ENCODE peak calls at places on chromosomes 12 and 14, in four cellular contexts. One of them, this sample, is unnamed.

GRCh38 chr14:79911762-79912161 is 299.5 kb downstream of the DIO2 start:
- DNase-seq in GM12878: no peak
- DNase-seq in cardiac fibroblast: no peak
- DNase-seq in astrocyte of the cerebellum: no peak
- DNase-seq in this sample: no peak

GRCh38 chr14:51240804-51241380 is 845 bp downstream of the TMX1 start:
- DNase-seq in GM12878: no peak
- DNase-seq in cardiac fibroblast: no peak
- DNase-seq in astrocyte of the cerebellum: no peak
- DNase-seq in this sample: no peak

GRCh38 chr14:52789118-52789517 is 2.3 kb downstream of the GNPNAT1 start:
- DNase-seq in GM12878: no peak
- DNase-seq in cardiac fibroblast: no peak
- DNase-seq in astrocyte of the cerebellum: no peak
- DNase-seq in this sample: no peak

GRCh38 chr12:31874961-31875608 is 84.1 kb upstream of the RESF1 start:
- DNase-seq in GM12878: no peak
- DNase-seq in cardiac fibroblast: peak; percentile 97
- DNase-seq in astrocyte of the cerebellum: no peak
- DNase-seq in this sample: peak; percentile 69

GRCh38 chr14:86141966-86142365 is 612.0 kb downstream of the FLRT2 start:
- DNase-seq in GM12878: no peak
- DNase-seq in cardiac fibroblast: no peak
- DNase-seq in astrocyte of the cerebellum: no peak
- DNase-seq in this sample: no peak

GRCh38 chr12:57340104-57340503 is 89.1 kb upstream of the STAC3 start:
- DNase-seq in GM12878: no peak
- DNase-seq in cardiac fibroblast: peak; percentile 69
- DNase-seq in astrocyte of the cerebellum: peak; percentile 82
- DNase-seq in this sample: no peak

GRCh38 chr14:75310295-75311059 is 31.8 kb downstream of the FOS start:
- DNase-seq in GM12878: no peak
- DNase-seq in cardiac fibroblast: peak; percentile 94
- DNase-seq in astrocyte of the cerebellum: peak; percentile 85
- DNase-seq in this sample: no peak

GRCh38 chr14:102056694-102057442 is 30.0 kb downstream of the HSP90AA1 start:
- DNase-seq in GM12878: no peak
- DNase-seq in cardiac fibroblast: no peak
- DNase-seq in astrocyte of the cerebellum: no peak
- DNase-seq in this sample: no peak

GRCh38 chr12:106051853-106052531 is 86.8 kb downstream of the NUAK1 start:
- DNase-seq in GM12878: no peak
- DNase-seq in cardiac fibroblast: no peak
- DNase-seq in astrocyte of the cerebellum: no peak
- DNase-seq in this sample: no peak

GRCh38 chr14:95577875-95578274 is 43.0 kb downstream of the GLRX5 start:
- DNase-seq in GM12878: no peak
- DNase-seq in cardiac fibroblast: no peak
- DNase-seq in astrocyte of the cerebellum: no peak
- DNase-seq in this sample: peak; percentile 21

GRCh38 chr14:58455593-58456265 is 28.2 kb downstream of the KIAA0586 start:
- DNase-seq in GM12878: no peak
- DNase-seq in cardiac fibroblast: peak; percentile 18
- DNase-seq in astrocyte of the cerebellum: no peak
- DNase-seq in this sample: no peak

GRCh38 chr12:93789767-93790166 is 112.6 kb downstream of the CRADD start:
- DNase-seq in GM12878: no peak
- DNase-seq in cardiac fibroblast: no peak
- DNase-seq in astrocyte of the cerebellum: no peak
- DNase-seq in this sample: no peak
- TF ChIP-seq CTCF in GM12878: no peak
- TF ChIP-seq CTCF in cardiac fibroblast: no peak
- TF ChIP-seq CTCF in astrocyte of the cerebellum: no peak
- TF ChIP-seq CTCF in this sample: no peak

GRCh38 chr12:52442600-52443061 is 8.5 kb upstream of the KRT75 start:
- DNase-seq in GM12878: no peak
- DNase-seq in cardiac fibroblast: peak; percentile 90
- DNase-seq in astrocyte of the cerebellum: peak; percentile 65
- DNase-seq in this sample: no peak
- TF ChIP-seq CTCF in GM12878: no peak
- TF ChIP-seq CTCF in cardiac fibroblast: peak; percentile 31
- TF ChIP-seq CTCF in astrocyte of the cerebellum: peak; percentile 22
- TF ChIP-seq CTCF in this sample: no peak

GRCh38 chr12:6613776-6614512 is 6.8 kb upstream of the CHD4 start:
- DNase-seq in GM12878: no peak
- DNase-seq in cardiac fibroblast: peak; percentile 98
- DNase-seq in astrocyte of the cerebellum: peak; percentile 89
- DNase-seq in this sample: peak; percentile 76
- TF ChIP-seq CTCF in GM12878: peak; percentile 20
- TF ChIP-seq CTCF in cardiac fibroblast: no peak
- TF ChIP-seq CTCF in astrocyte of the cerebellum: peak; percentile 10
- TF ChIP-seq CTCF in this sample: peak; percentile 11

GRCh38 chr12:4899361-4899760 is 10.3 kb upstream of the KCNA1 start:
- DNase-seq in GM12878: no peak
- DNase-seq in cardiac fibroblast: no peak
- DNase-seq in astrocyte of the cerebellum: no peak
- DNase-seq in this sample: peak; percentile 39
- TF ChIP-seq CTCF in GM12878: peak; percentile 46
- TF ChIP-seq CTCF in cardiac fibroblast: no peak
- TF ChIP-seq CTCF in astrocyte of the cerebellum: peak; percentile 52
- TF ChIP-seq CTCF in this sample: peak; percentile 7

GRCh38 chr12:104288635-104289258 is 14.8 kb upstream of the EID3 start:
- DNase-seq in GM12878: peak; percentile 65
- DNase-seq in cardiac fibroblast: peak; percentile 82
- DNase-seq in astrocyte of the cerebellum: no peak
- DNase-seq in this sample: peak; percentile 89
- TF ChIP-seq CTCF in GM12878: peak; percentile 33
- TF ChIP-seq CTCF in cardiac fibroblast: no peak
- TF ChIP-seq CTCF in astrocyte of the cerebellum: no peak
- TF ChIP-seq CTCF in this sample: no peak

GRCh38 chr12:19739195-19739776 is 300.0 kb downstream of the AEBP2 start:
- DNase-seq in GM12878: peak; percentile 16
- DNase-seq in cardiac fibroblast: peak; percentile 88
- DNase-seq in astrocyte of the cerebellum: peak; percentile 78
- DNase-seq in this sample: peak; percentile 36
- TF ChIP-seq CTCF in GM12878: peak; percentile 62
- TF ChIP-seq CTCF in cardiac fibroblast: peak; percentile 52
- TF ChIP-seq CTCF in astrocyte of the cerebellum: peak; percentile 47
- TF ChIP-seq CTCF in this sample: peak; percentile 57

GRCh38 chr12:52213541-52214420 is 19.3 kb upstream of the KRT7 start:
- DNase-seq in GM12878: no peak
- DNase-seq in cardiac fibroblast: peak; percentile 79
- DNase-seq in astrocyte of the cerebellum: peak; percentile 42
- DNase-seq in this sample: peak; percentile 71

GRCh38 chr12:52212701-52213540 is 20.1 kb upstream of the KRT7 start:
- DNase-seq in GM12878: no peak
- DNase-seq in cardiac fibroblast: no peak
- DNase-seq in astrocyte of the cerebellum: no peak
- DNase-seq in this sample: no peak

GRCh38 chr12:52216107-52216506 is 16.9 kb upstream of the KRT7 start:
- DNase-seq in GM12878: no peak
- DNase-seq in cardiac fibroblast: peak; percentile 17
- DNase-seq in astrocyte of the cerebellum: no peak
- DNase-seq in this sample: no peak

GRCh38 chr12:52215587-52216031 is 17.4 kb upstream of the KRT7 start:
- DNase-seq in GM12878: no peak
- DNase-seq in cardiac fibroblast: peak; percentile 70
- DNase-seq in astrocyte of the cerebellum: no peak
- DNase-seq in this sample: no peak

DNA sequence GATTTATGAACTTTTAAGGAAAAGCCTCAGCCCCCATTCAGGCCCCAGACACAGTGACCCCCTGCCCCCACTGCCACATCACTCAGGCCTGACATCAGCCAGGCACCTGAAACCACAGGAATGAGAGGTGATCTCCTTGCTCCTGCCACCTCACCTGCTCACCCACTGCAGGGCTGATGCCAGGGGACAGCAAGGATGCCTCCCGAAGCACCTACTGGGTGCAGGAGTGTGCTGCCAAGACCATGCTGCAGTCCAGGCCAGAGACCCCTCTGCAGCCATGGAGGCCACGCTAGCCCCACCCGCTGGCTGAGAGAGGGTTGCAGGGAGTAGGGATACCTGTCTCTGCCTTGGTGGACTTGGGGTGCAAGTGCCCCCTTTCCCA is 18.6 kb upstream of the KRT7 start:
- DNase-seq in GM12878: no peak
- DNase-seq in cardiac fibroblast: no peak
- DNase-seq in astrocyte of the cerebellum: no peak
- DNase-seq in this sample: no peak
- TF ChIP-seq CTCF in GM12878: peak; percentile 26
- TF ChIP-seq CTCF in cardiac fibroblast: no peak
- TF ChIP-seq CTCF in astrocyte of the cerebellum: peak; percentile 54
- TF ChIP-seq CTCF in this sample: peak; percentile 26